ENCODE peak calls at places on chromosomes 7 and 10, in seven cellular contexts. S is sciatic nerve; W is stimulated activated CD8-positive, alpha-beta memory T cell treated with anti-CD3 and anti-CD28 coated beads, Interleukin-15, amount 100 ng/mL, for 48 hours; G is NCI-H69; V is ascending aorta; M is NCI-H1092 treated with DMSO at 0.1 percent for 48 hours; X is activated CD8-positive, alpha-beta memory T cell treated with anti-CD3 and anti-CD28 coated beads, Interleukin-2, amount 10 ng/mL, durations not matched to agents 7 days and 5 days. E is an unnamed sample.

GRCh38 chr10:125071008-125071407 is 89.4 kb downstream of the CTBP2 start:
- DNase-seq in V (no peak), S (no peak), X (no peak), W (no peak), G (no peak), M (no peak), E (no peak)

GRCh38 chr7:867001-867405 is 9.4 kb upstream of the GET4 start:
- DNase-seq in S (peak), M (no peak), X (no peak), V (peak), G (no peak), W (no peak), E (peak)

GRCh38 chr10:55370021-55370420 is 569.0 kb upstream of the PCDH15 start:
- DNase-seq in M (no peak), G (peak), X (no peak), W (no peak), S (no peak), V (no peak), E (peak)

GRCh38 chr10:63562857-63563256 is 41.7 kb downstream of the REEP3 start:
- DNase-seq in S (no peak), X (no peak), M (no peak), V (no peak), G (no peak), W (no peak), E (no peak)

GRCh38 chr10:91864744-91865143 is 44.5 kb downstream of the FGFBP3 start:
- DNase-seq in M (no peak), G (no peak), V (no peak), X (no peak), S (no peak), W (no peak), E (peak)

GRCh38 chr10:44287408-44287807 is 97.5 kb downstream of the CXCL12 start:
- DNase-seq in G (no peak), S (no peak), V (no peak), W (no peak), M (no peak), X (no peak), E (no peak)

GRCh38 chr7:157986051-157986450 is 601.6 kb downstream of the PTPRN2 start:
- DNase-seq in V (no peak), W (no peak), X (no peak), M (no peak), G (no peak), S (no peak), E (no peak)

GRCh38 chr7:101031082-101031481 is 11.2 kb downstream of the MUC17 start:
- DNase-seq in S (no peak), X (no peak), W (no peak), V (no peak), G (no peak), M (no peak), E (no peak)

GRCh38 chr7:22665816-22666375 is 61.1 kb upstream of the IL6 start:
- DNase-seq in G (no peak), X (peak), S (no peak), V (no peak), M (no peak), W (no peak), E (no peak)

GRCh38 chr10:129161184-129161583 is 305.9 kb upstream of the MGMT start:
- DNase-seq in S (no peak), G (no peak), V (no peak), M (no peak), X (no peak), W (no peak), E (peak)

GRCh38 chr7:128453836-128454804 is 1.6 kb upstream of the HILPDA start:
- DNase-seq in V (peak), X (no peak), S (peak), W (no peak), G (peak), M (no peak), E (peak)

GRCh38 chr7:36153571-36154097 is 580 bp downstream of the EEPD1 start:
- DNase-seq in G (no peak), M (peak), X (peak), W (no peak), V (no peak), S (peak), E (no peak)

GRCh38 chr7:137898839-137899681 is 52.3 kb upstream of the DGKI start:
- DNase-seq in V (peak), S (peak), W (peak), M (peak), G (peak), X (peak), E (peak)

GRCh38 chr10:9299966-9300365 is 1245.5 kb downstream of the GATA3 start:
- DNase-seq in X (no peak), M (no peak), V (no peak), G (no peak), S (no peak), W (no peak), E (no peak)

GRCh38 chr10:43254199-43254730 is 12.6 kb downstream of the RASGEF1A start:
- DNase-seq in V (peak), G (no peak), W (no peak), S (peak), M (no peak), X (peak), E (no peak)

GRCh38 chr7:1510780-1511154 is 6.6 kb upstream of the INTS1 start:
- DNase-seq in G (no peak), V (no peak), M (no peak), X (no peak), S (no peak), W (no peak), E (no peak)

GRCh38 chr10:98417973-98418372 is 3.0 kb upstream of the PYROXD2 start:
- DNase-seq in G (no peak), V (peak), S (no peak), M (no peak), W (no peak), X (no peak), E (no peak)

GRCh38 chr7:155104913-155105312 is 34.8 kb downstream of the HTR5A start:
- DNase-seq in M (no peak), X (no peak), G (peak), W (no peak), S (no peak), V (peak), E (no peak)

GRCh38 chr7:43105521-43106120 is 6.8 kb upstream of the HECW1 start:
- DNase-seq in W (no peak), G (peak), X (no peak), M (no peak), S (no peak), V (no peak), E (no peak)

GRCh38 chr10:89518876-89519842 is 16.2 kb downstream of the SLC16A12 start:
- DNase-seq in S (no peak), V (no peak), M (no peak), G (peak), X (no peak), W (no peak), E (peak)

GRCh38 chr10:3963191-3963673 is 178.2 kb upstream of the KLF6 start:
- DNase-seq in S (no peak), M (no peak), V (no peak), X (no peak), G (peak), W (no peak), E (no peak)

GRCh38 chr10:114869500-114869899 is 47.9 kb downstream of the FHIP2A start:
- DNase-seq in W (no peak), V (no peak), S (no peak), G (no peak), X (no peak), M (no peak), E (peak)

GRCh38 chr7:89091550-89091949 is 296.0 kb upstream of the TEX47 start:
- DNase-seq in X (no peak), W (no peak), S (no peak), M (no peak), G (no peak), V (no peak), E (no peak)

E was measured in fibroblast of villous mesenchyme.